ENCODE peak calls at places on chromosomes 5 and 9, in six cellular contexts. One of them, this sample, is unnamed. For H3K4me1, the result is how much of the 10 kb centered on the place peaks cover.

GRCh38 chr5:147481857-147482256 is 28.0 kb downstream of the DPYSL3 start:
- DNase-seq in ovary: no peak
- DNase-seq in tibial nerve: no peak
- DNase-seq in PC-9: no peak
- DNase-seq in lower lobe of right lung: no peak
- DNase-seq in spleen: no peak
- DNase-seq in this sample: no peak

GRCh38 chr9:61666849-61667371 is 477.1 kb downstream of the SPATA31A7 start:
- DNase-seq in lower lobe of right lung: no peak
- DNase-seq in tibial nerve: no peak
- DNase-seq in ovary: no peak
- DNase-seq in PC-9: no peak
- DNase-seq in spleen: peak
- DNase-seq in this sample: no peak

GRCh38 chr5:131242728-131243255 is 21.1 kb upstream of the CDC42SE2 start:
- DNase-seq in spleen: no peak
- DNase-seq in tibial nerve: no peak
- DNase-seq in lower lobe of right lung: no peak
- DNase-seq in ovary: no peak
- DNase-seq in PC-9: peak
- DNase-seq in this sample: no peak

GRCh38 chr5:116395178-116395577 is 179.4 kb downstream of the SEMA6A start:
- DNase-seq in tibial nerve: no peak
- DNase-seq in spleen: no peak
- DNase-seq in ovary: no peak
- DNase-seq in PC-9: no peak
- DNase-seq in lower lobe of right lung: no peak
- DNase-seq in this sample: no peak

GRCh38 chr5:41755705-41756104 is 114.5 kb downstream of the OXCT1 start:
- DNase-seq in lower lobe of right lung: no peak
- DNase-seq in ovary: no peak
- DNase-seq in spleen: no peak
- DNase-seq in PC-9: no peak
- DNase-seq in tibial nerve: no peak
- DNase-seq in this sample: no peak

GRCh38 chr9:118669986-118670385 is 699.2 kb downstream of the BRINP1 start:
- DNase-seq in PC-9: no peak
- DNase-seq in lower lobe of right lung: no peak
- DNase-seq in ovary: no peak
- DNase-seq in spleen: no peak
- DNase-seq in tibial nerve: no peak
- DNase-seq in this sample: no peak

GRCh38 chr9:76415731-76416130 is 21.5 kb upstream of the RFK start:
- DNase-seq in spleen: no peak
- DNase-seq in PC-9: no peak
- DNase-seq in tibial nerve: no peak
- DNase-seq in ovary: no peak
- DNase-seq in lower lobe of right lung: no peak
- DNase-seq in this sample: no peak

GRCh38 chr9:69496803-69497450 is 171.9 kb downstream of the ENTREP1 start:
- DNase-seq in lower lobe of right lung: no peak
- DNase-seq in ovary: no peak
- DNase-seq in spleen: no peak
- DNase-seq in PC-9: no peak
- DNase-seq in tibial nerve: no peak
- DNase-seq in this sample: no peak

GRCh38 chr5:170262061-170262764 is 29.4 kb downstream of the C5orf58 start:
- DNase-seq in spleen: no peak
- DNase-seq in PC-9: no peak
- DNase-seq in tibial nerve: no peak
- DNase-seq in lower lobe of right lung: no peak
- DNase-seq in ovary: no peak
- DNase-seq in this sample: no peak

GRCh38 chr9:85298434-85298833 is 443.3 kb downstream of the AGTPBP1 start:
- DNase-seq in ovary: no peak
- DNase-seq in tibial nerve: no peak
- DNase-seq in spleen: no peak
- DNase-seq in lower lobe of right lung: no peak
- DNase-seq in PC-9: no peak
- DNase-seq in this sample: no peak

GRCh38 chr5:118224546-118224945 is 763.8 kb downstream of the DTWD2 start:
- DNase-seq in tibial nerve: no peak
- DNase-seq in ovary: no peak
- DNase-seq in spleen: no peak
- DNase-seq in PC-9: no peak
- DNase-seq in lower lobe of right lung: no peak
- DNase-seq in this sample: no peak

GRCh38 chr5:142544946-142545652 is 140.8 kb downstream of the FGF1 start:
- DNase-seq in lower lobe of right lung: no peak
- DNase-seq in tibial nerve: no peak
- DNase-seq in PC-9: no peak
- DNase-seq in spleen: no peak
- DNase-seq in ovary: no peak
- DNase-seq in this sample: no peak

GRCh38 chr9:109454041-109454440 is 44.1 kb downstream of the PTPN3 start:
- DNase-seq in PC-9: no peak
- DNase-seq in spleen: no peak
- DNase-seq in lower lobe of right lung: no peak
- DNase-seq in tibial nerve: no peak
- DNase-seq in ovary: no peak
- DNase-seq in this sample: no peak

GRCh38 chr9:95780751-95781150 is 94.7 kb upstream of the ERCC6L2 start:
- DNase-seq in lower lobe of right lung: no peak
- DNase-seq in PC-9: no peak
- DNase-seq in tibial nerve: no peak
- DNase-seq in ovary: no peak
- DNase-seq in spleen: no peak
- DNase-seq in this sample: no peak

GRCh38 chr9:133408042-133408441 is 9.8 kb downstream of the REXO4 start:
- DNase-seq in PC-9: no peak
- DNase-seq in ovary: no peak
- DNase-seq in spleen: no peak
- DNase-seq in lower lobe of right lung: no peak
- DNase-seq in tibial nerve: no peak
- DNase-seq in this sample: no peak

GRCh38 chr5:65199988-65200668 is 281.6 kb downstream of the ADAMTS6 start:
- DNase-seq in lower lobe of right lung: no peak
- DNase-seq in tibial nerve: no peak
- DNase-seq in PC-9: no peak
- DNase-seq in spleen: no peak
- DNase-seq in ovary: no peak
- DNase-seq in this sample: no peak

GRCh38 chr5:129652353-129653138 is 95.3 kb upstream of the MINAR2 start:
- DNase-seq in PC-9: no peak
- DNase-seq in spleen: no peak
- DNase-seq in tibial nerve: no peak
- DNase-seq in ovary: no peak
- DNase-seq in lower lobe of right lung: no peak
- DNase-seq in this sample: no peak

GRCh38 chr9:90251311-90251710 is 391.3 kb downstream of the DIRAS2 start:
- DNase-seq in tibial nerve: no peak
- DNase-seq in ovary: no peak
- DNase-seq in lower lobe of right lung: no peak
- DNase-seq in PC-9: peak
- DNase-seq in spleen: no peak
- DNase-seq in this sample: no peak

GRCh38 chr9:131432597-131433301 is 38.9 kb downstream of the PRRC2B start:
- DNase-seq in spleen: peak
- DNase-seq in ovary: no peak
- DNase-seq in PC-9: no peak
- DNase-seq in tibial nerve: no peak
- DNase-seq in lower lobe of right lung: no peak
- DNase-seq in this sample: no peak

GRCh38 chr9:83935276-83935890 is 14.2 kb upstream of the KIF27 start:
- DNase-seq in PC-9: peak
- DNase-seq in lower lobe of right lung: no peak
- DNase-seq in spleen: no peak
- DNase-seq in tibial nerve: no peak
- DNase-seq in ovary: no peak
- DNase-seq in this sample: no peak

GRCh38 chr9:83932001-83932400 is 10.8 kb upstream of the KIF27 start:
- DNase-seq in ovary: no peak
- DNase-seq in lower lobe of right lung: no peak
- DNase-seq in spleen: no peak
- DNase-seq in tibial nerve: no peak
- DNase-seq in PC-9: peak
- DNase-seq in this sample: no peak

GRCh38 chr9:83932851-83933250 is 11.6 kb upstream of the KIF27 start:
- DNase-seq in ovary: no peak
- DNase-seq in lower lobe of right lung: no peak
- DNase-seq in spleen: no peak
- DNase-seq in PC-9: no peak
- DNase-seq in tibial nerve: no peak
- DNase-seq in this sample: no peak

GRCh38 chr9:83934569-83935275 is 13.5 kb upstream of the KIF27 start:
- DNase-seq in lower lobe of right lung: no peak
- DNase-seq in ovary: no peak
- DNase-seq in tibial nerve: no peak
- DNase-seq in spleen: no peak
- DNase-seq in PC-9: peak
- DNase-seq in this sample: no peak

DNA sequence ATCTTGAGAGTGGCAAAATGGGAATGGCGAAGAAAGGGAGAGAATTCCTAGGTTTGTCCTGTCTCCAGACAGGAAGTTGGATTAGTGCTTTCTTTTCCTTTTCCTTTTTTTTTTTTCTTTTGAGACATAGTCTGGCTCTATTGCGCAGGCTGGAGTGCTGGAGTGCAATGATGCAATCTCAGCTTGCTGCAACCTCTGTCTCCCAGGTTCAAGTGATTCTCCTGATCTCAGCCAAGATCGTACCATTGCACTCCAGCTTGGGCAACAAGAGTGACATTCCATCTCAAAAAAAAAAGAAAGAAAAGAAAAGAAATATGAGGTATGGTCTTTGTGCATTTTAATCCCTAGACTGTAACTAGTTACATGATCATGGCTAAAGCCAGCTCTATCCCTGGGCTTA is 12.6 kb upstream of the KIF27 start:
- DNase-seq in lower lobe of right lung: peak
- DNase-seq in tibial nerve: no peak
- DNase-seq in ovary: no peak
- DNase-seq in PC-9: no peak
- DNase-seq in spleen: no peak
- DNase-seq in this sample: no peak
- H3K4me3 ChIP-seq in lower lobe of right lung: no peak
- H3K4me3 ChIP-seq in tibial nerve: no peak
- H3K4me3 ChIP-seq in ovary: no peak
- H3K4me3 ChIP-seq in PC-9: no peak
- H3K4me3 ChIP-seq in spleen: no peak
- H3K4me3 ChIP-seq in this sample: no peak

GRCh38 chr9:87602933-87603643 is 105.4 kb downstream of the DAPK1 start:
- DNase-seq in tibial nerve: no peak
- DNase-seq in lower lobe of right lung: no peak
- DNase-seq in ovary: no peak
- DNase-seq in PC-9: no peak
- DNase-seq in spleen: no peak
- DNase-seq in this sample: no peak

GRCh38 chr9:87601595-87601994 is 103.9 kb downstream of the DAPK1 start:
- DNase-seq in PC-9: no peak
- DNase-seq in lower lobe of right lung: no peak
- DNase-seq in tibial nerve: no peak
- DNase-seq in ovary: no peak
- DNase-seq in spleen: no peak
- DNase-seq in this sample: no peak

GRCh38 chr9:87599901-87600610 is 102.4 kb downstream of the DAPK1 start:
- DNase-seq in spleen: no peak
- DNase-seq in ovary: peak
- DNase-seq in tibial nerve: no peak
- DNase-seq in PC-9: peak
- DNase-seq in lower lobe of right lung: no peak
- DNase-seq in this sample: no peak

GRCh38 chr9:87603854-87604490 is 106.3 kb downstream of the DAPK1 start:
- DNase-seq in ovary: no peak
- DNase-seq in tibial nerve: no peak
- DNase-seq in spleen: no peak
- DNase-seq in lower lobe of right lung: no peak
- DNase-seq in PC-9: no peak
- DNase-seq in this sample: no peak

GRCh38 chr9:87601175-87601574 is 103.5 kb downstream of the DAPK1 start:
- DNase-seq in PC-9: peak
- DNase-seq in tibial nerve: peak
- DNase-seq in lower lobe of right lung: peak
- DNase-seq in ovary: no peak
- DNase-seq in spleen: peak
- DNase-seq in this sample: peak
- H3K4me1 ChIP-seq in PC-9: half or more
- H3K4me1 ChIP-seq in tibial nerve: under half
- H3K4me1 ChIP-seq in lower lobe of right lung: half or more
- H3K4me1 ChIP-seq in ovary: under half
- H3K4me1 ChIP-seq in spleen: under half
- H3K4me1 ChIP-seq in this sample: under half

GRCh38 chr5:16428359-16428758 is 37.2 kb downstream of the ZNF622 start:
- DNase-seq in ovary: no peak
- DNase-seq in lower lobe of right lung: no peak
- DNase-seq in tibial nerve: no peak
- DNase-seq in PC-9: no peak
- DNase-seq in spleen: no peak
- DNase-seq in this sample: no peak
- TF ChIP-seq CTCF in ovary: no peak
- TF ChIP-seq CTCF in lower lobe of right lung: no peak
- TF ChIP-seq CTCF in tibial nerve: no peak
- TF ChIP-seq CTCF in PC-9: no peak
- TF ChIP-seq CTCF in spleen: no peak
- TF ChIP-seq CTCF in this sample: no peak

GRCh38 chr9:546235-546634 is 295.3 kb upstream of the DMRT1 start:
- DNase-seq in lower lobe of right lung: no peak
- DNase-seq in spleen: no peak
- DNase-seq in tibial nerve: no peak
- DNase-seq in ovary: no peak
- DNase-seq in PC-9: no peak
- DNase-seq in this sample: no peak

GRCh38 chr9:547309-547708 is 294.2 kb upstream of the DMRT1 start:
- DNase-seq in spleen: no peak
- DNase-seq in ovary: no peak
- DNase-seq in tibial nerve: no peak
- DNase-seq in PC-9: no peak
- DNase-seq in lower lobe of right lung: no peak
- DNase-seq in this sample: no peak

GRCh38 chr9:545480-545879 is 296.0 kb upstream of the DMRT1 start:
- DNase-seq in tibial nerve: peak
- DNase-seq in PC-9: no peak
- DNase-seq in ovary: peak
- DNase-seq in spleen: no peak
- DNase-seq in lower lobe of right lung: no peak
- DNase-seq in this sample: peak

GRCh38 chr9:549425-549997 is 292.0 kb upstream of the DMRT1 start:
- DNase-seq in spleen: no peak
- DNase-seq in ovary: no peak
- DNase-seq in lower lobe of right lung: no peak
- DNase-seq in tibial nerve: no peak
- DNase-seq in PC-9: no peak
- DNase-seq in this sample: no peak

DNA sequence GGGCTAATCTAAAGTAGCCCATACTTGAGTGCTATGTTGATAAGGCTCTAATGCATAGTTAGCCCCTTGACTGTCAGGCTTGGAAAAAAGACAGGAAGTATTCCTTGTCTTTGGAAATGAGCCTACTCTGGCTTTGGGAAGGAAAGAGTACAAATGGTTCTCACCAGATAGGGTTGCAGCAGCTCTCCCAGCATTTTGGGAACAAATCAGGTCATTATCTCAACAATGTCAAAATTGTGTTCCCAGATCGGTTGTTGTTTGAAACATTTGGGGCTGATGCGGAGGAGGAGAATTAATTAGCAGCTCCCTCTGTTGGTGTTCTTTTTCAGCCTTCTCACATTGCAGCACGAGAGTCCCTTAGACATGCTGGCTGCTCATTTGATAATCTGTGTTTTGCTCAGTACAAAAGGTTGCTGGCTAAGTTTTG is 294.7 kb upstream of the DMRT1 start:
- DNase-seq in PC-9: no peak
- DNase-seq in lower lobe of right lung: no peak
- DNase-seq in tibial nerve: peak
- DNase-seq in ovary: peak
- DNase-seq in spleen: no peak
- DNase-seq in this sample: no peak
- H3K4me3 ChIP-seq in PC-9: no peak
- H3K4me3 ChIP-seq in lower lobe of right lung: no peak
- H3K4me3 ChIP-seq in tibial nerve: peak
- H3K4me3 ChIP-seq in ovary: no peak
- H3K4me3 ChIP-seq in spleen: peak
- H3K4me3 ChIP-seq in this sample: no peak

This sample was measured in mucosa of descending colon.